ENCODE peak calls at places on chromosomes 13 and 19, in six cellular contexts. Q is HTR-8/SVneo; D is stimulated activated CD4-positive, alpha-beta T cell treated with anti-CD3 and anti-CD28 coated beads, Interleukin-15, amount 100 ng/mL, for 1 hour; X is hypothalamus; V is GM18507; P is T47D. K is an unnamed sample.

GRCh38 chr13:83577183-83577582 is 305.1 kb downstream of the SLITRK1 start:
- DNase-seq in Q (no peak), D (no peak), X (no peak), V (no peak), P (no peak), K (no peak)

GRCh38 chr19:45547965-45548609 is 36.5 kb downstream of the OPA3 start:
- DNase-seq in Q (no peak), D (no peak), X (no peak), V (no peak), P (peak), K (no peak)

GRCh38 chr19:42111384-42111783 is 20.9 kb downstream of the POU2F2 start:
- DNase-seq in Q (no peak), D (no peak), X (no peak), V (no peak), P (no peak), K (no peak)

GRCh38 chr19:56404705-56405056 is 549 bp downstream of the ZNF583 start:
- DNase-seq in Q (no peak), D (no peak), X (no peak), V (no peak), P (no peak), K (no peak)

GRCh38 chr19:2780284-2780683 is 2.8 kb downstream of the SGTA start:
- DNase-seq in Q (no peak), D (no peak), X (no peak), V (no peak), P (no peak), K (no peak)

GRCh38 chr19:29193116-29193515 is 19.8 kb downstream of the UQCRFS1 start:
- DNase-seq in Q (no peak), D (no peak), X (no peak), V (no peak), P (no peak), K (no peak)

GRCh38 chr19:6866646-6867255 is 20.6 kb upstream of the ADGRE1 start:
- DNase-seq in Q (no peak), D (no peak), X (no peak), V (no peak), P (no peak), K (no peak)

GRCh38 chr19:5590865-5591154 is 23.1 kb upstream of the TINCR start:
- DNase-seq in Q (no peak), D (no peak), X (no peak), V (no peak), P (no peak), K (no peak)

GRCh38 chr19:9913237-9914000 is 22.9 kb downstream of the OLFM2 start:
- DNase-seq in Q (peak), D (no peak), X (no peak), V (no peak), P (no peak), K (no peak)

GRCh38 chr13:102816633-102817032 is 17.7 kb downstream of the BIVM start:
- DNase-seq in Q (no peak), D (no peak), X (no peak), V (no peak), P (no peak), K (no peak)

GRCh38 chr19:1065606-1066109 is 1.3 kb upstream of the ARHGAP45 start:
- DNase-seq in Q (no peak), D (no peak), X (no peak), V (no peak), P (peak), K (no peak)

GRCh38 chr19:46081928-46082727 is 41.3 kb upstream of the IGFL4 start:
- DNase-seq in Q (peak), D (no peak), X (no peak), V (no peak), P (peak), K (peak)

GRCh38 chr19:31312004-31312403 is 37.2 kb downstream of the TSHZ3 start:
- DNase-seq in Q (no peak), D (no peak), X (no peak), V (no peak), P (no peak), K (no peak)

GRCh38 chr19:16338470-16339360 is 14.1 kb downstream of the KLF2 start:
- DNase-seq in Q (peak), D (no peak), X (no peak), V (peak), P (no peak), K (peak)

GRCh38 chr13:36915891-36916640 is 4.0 kb downstream of the SMAD9 start:
- DNase-seq in Q (no peak), D (no peak), X (no peak), V (no peak), P (no peak), K (no peak)

GRCh38 chr19:1259873-1260748 is 9.0 kb upstream of the CIRBP start:
- DNase-seq in Q (no peak), D (no peak), X (no peak), V (no peak), P (no peak), K (no peak)

GRCh38 chr13:35714096-35714495 is 237.6 kb upstream of the MAB21L1 start:
- DNase-seq in Q (no peak), D (no peak), X (no peak), V (no peak), P (peak), K (no peak)

GRCh38 chr19:15266683-15267082 is 34.4 kb upstream of the EPHX3 start:
- DNase-seq in Q (no peak), D (no peak), X (no peak), V (no peak), P (no peak), K (no peak)

GRCh38 chr13:28329395-28330158 is 165.4 kb downstream of the FLT1 start:
- DNase-seq in Q (no peak), D (no peak), X (no peak), V (no peak), P (no peak), K (no peak)

GRCh38 chr13:74102691-74103090 is 31.5 kb downstream of the KLF12 start:
- DNase-seq in Q (no peak), D (no peak), X (no peak), V (no peak), P (no peak), K (no peak)

GRCh38 chr13:24982333-24982999 is 113.5 kb upstream of the PABPC3 start:
- DNase-seq in Q (no peak), D (no peak), X (no peak), V (no peak), P (no peak), K (no peak)

GRCh38 chr19:56727731-56728130 is 56.2 kb upstream of the ZNF835 start:
- DNase-seq in Q (no peak), D (no peak), X (no peak), V (no peak), P (no peak), K (no peak)

GRCh38 chr13:33032037-33032625 is 15.9 kb downstream of the KL start:
- DNase-seq in Q (no peak), D (no peak), X (no peak), V (no peak), P (no peak), K (no peak)

GRCh38 chr19:518292-519231 is 11.3 kb downstream of the TPGS1 start:
- DNase-seq in Q (no peak), D (peak), X (no peak), V (no peak), P (no peak), K (no peak)

GRCh38 chr13:112229445-112229844 is 146.7 kb upstream of the SPACA7 start:
- DNase-seq in Q (no peak), D (no peak), X (no peak), V (no peak), P (no peak), K (no peak)

GRCh38 chr19:2391118-2391725 is 31.2 kb downstream of the TMPRSS9 start:
- DNase-seq in Q (peak), D (no peak), X (no peak), V (no peak), P (peak), K (no peak)

GRCh38 chr19:51607077-51607476 is 23.1 kb downstream of the SIGLEC5 start:
- DNase-seq in Q (no peak), D (no peak), X (no peak), V (peak), P (no peak), K (peak)

GRCh38 chr19:15331419-15332310 is 674 bp downstream of the BRD4 start:
- DNase-seq in Q (peak), D (peak), X (peak), V (no peak), P (peak), K (peak)

GRCh38 chr19:35404879-35405622 is 34.2 kb downstream of the GPR42 start:
- DNase-seq in Q (peak), D (no peak), X (no peak), V (peak), P (no peak), K (peak)

GRCh38 chr13:84050551-84050950 is 168.3 kb upstream of the SLITRK1 start:
- DNase-seq in Q (peak), D (no peak), X (no peak), V (no peak), P (no peak), K (no peak)

GRCh38 chr19:15144046-15144646 is 36.9 kb downstream of the SYDE1 start:
- DNase-seq in Q (no peak), D (no peak), X (no peak), V (no peak), P (no peak), K (no peak)

GRCh38 chr19:11423804-11424318 is 4.7 kb upstream of the RGL3 start:
- DNase-seq in Q (no peak), D (no peak), X (no peak), V (no peak), P (no peak), K (no peak)

GRCh38 chr19:17590780-17591688 is 35.6 kb downstream of the COLGALT1 start:
- DNase-seq in Q (no peak), D (no peak), X (no peak), V (no peak), P (no peak), K (no peak)

GRCh38 chr13:91639316-91639715 is 240.9 kb downstream of the GPC5 start:
- DNase-seq in Q (no peak), D (no peak), X (no peak), V (no peak), P (no peak), K (no peak)